ENCODE peak calls at places on chromosomes 3 and 15, in six cellular contexts. O is IMR-90, Y is neural progenitor cell, K is fibroblast of lung, Z is breast epithelium, I is psoas muscle. U is an unnamed sample.

GRCh38 chr3:14847613-14848541 is 29.1 kb downstream of the FGD5 start:
- DNase-seq in Z (no peak), O (no peak), I (peak; percentile 81), Y (peak; percentile 24), K (no peak), U (no peak)

GRCh38 chr3:140898340-140899180 is 43.1 kb upstream of the SLC25A36 start:
- DNase-seq in O (peak; percentile 87), Z (no peak), Y (peak; percentile 33), K (peak; percentile 93), I (no peak), U (no peak)

GRCh38 chr15:64843996-64844395 is 2.3 kb downstream of the PLEKHO2 start:
- DNase-seq in K (no peak), O (no peak), Z (no peak), I (no peak), Y (peak; percentile 1), U (no peak)

GRCh38 chr15:93060336-93061248 is 28.4 kb downstream of the RGMA start:
- DNase-seq in Z (no peak), K (no peak), I (peak; percentile 42), Y (peak; percentile 49), O (no peak), U (no peak)

GRCh38 chr15:25065876-25066275 is 111.1 kb downstream of the SNRPN start:
- DNase-seq in I (no peak), Y (no peak), Z (no peak), O (no peak), K (no peak), U (no peak)

GRCh38 chr15:78107471-78107870 is 15.1 kb downstream of the SH2D7 start:
- DNase-seq in I (no peak), Y (no peak), K (no peak), Z (no peak), O (no peak), U (no peak)

GRCh38 chr3:172341482-172342059 is 106.7 kb downstream of the GHSR start:
- DNase-seq in K (peak; percentile 73), O (peak; percentile 70), I (no peak), Z (no peak), Y (peak; percentile 69), U (no peak)

GRCh38 chr3:10460951-10461563 is 44.3 kb downstream of the ATP2B2 start:
- DNase-seq in K (no peak), O (no peak), Y (no peak), Z (no peak), I (no peak), U (no peak)

GRCh38 chr15:74543583-74543982 is 2.6 kb downstream of the ARID3B start:
- DNase-seq in Z (no peak), I (no peak), O (no peak), Y (no peak), K (no peak), U (no peak)

GRCh38 chr3:126106336-126107202 is 22.6 kb upstream of the SLC41A3 start:
- DNase-seq in I (no peak), Y (no peak), Z (peak; percentile 43), O (no peak), K (no peak), U (no peak)

GRCh38 chr3:48569808-48570450 is 6.3 kb upstream of the UCN2 start:
- DNase-seq in K (no peak), Z (no peak), O (no peak), I (no peak), Y (no peak), U (no peak)

GRCh38 chr3:14647976-14648955 is 3.3 kb upstream of the CCDC174 start:
- DNase-seq in Y (no peak), I (no peak), Z (no peak), K (no peak), O (no peak), U (no peak)

GRCh38 chr15:97085806-97086205 is 755.3 kb downstream of the NR2F2 start:
- DNase-seq in K (no peak), I (no peak), O (no peak), Z (no peak), Y (no peak), U (no peak)

DNA sequence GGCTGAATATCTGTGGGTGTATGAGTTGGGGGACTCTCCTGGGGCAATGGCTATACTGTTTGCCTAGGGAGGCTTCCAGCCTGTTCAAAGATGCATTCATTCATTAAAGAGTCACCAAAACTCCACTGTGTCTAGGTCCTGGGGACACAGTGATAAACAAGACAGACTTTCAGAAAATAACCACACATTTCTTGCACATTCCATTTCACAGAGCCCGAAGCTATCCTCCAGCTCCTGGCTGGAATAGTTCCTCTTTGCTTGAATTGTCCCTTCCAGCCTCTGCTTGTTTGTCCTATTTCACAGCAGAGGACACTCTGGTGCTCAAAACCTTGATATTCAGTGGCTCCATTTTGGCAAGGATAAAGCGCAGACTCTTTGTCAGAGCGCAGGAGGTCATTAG is 61.7 kb upstream of the ITGA11 start:
- DNase-seq in I (no peak), K (no peak), O (no peak), Z (no peak), Y (no peak), U (no peak)
- H3K4me1 ChIP-seq in I (no peaks in the 10 kb centered on the region), K (no peaks in the 10 kb centered on the region), O (peaks cover 3% of the 10 kb centered on the region), Z (no peaks in the 10 kb centered on the region), Y (no peaks in the 10 kb centered on the region), U (no peaks in the 10 kb centered on the region)

DNA sequence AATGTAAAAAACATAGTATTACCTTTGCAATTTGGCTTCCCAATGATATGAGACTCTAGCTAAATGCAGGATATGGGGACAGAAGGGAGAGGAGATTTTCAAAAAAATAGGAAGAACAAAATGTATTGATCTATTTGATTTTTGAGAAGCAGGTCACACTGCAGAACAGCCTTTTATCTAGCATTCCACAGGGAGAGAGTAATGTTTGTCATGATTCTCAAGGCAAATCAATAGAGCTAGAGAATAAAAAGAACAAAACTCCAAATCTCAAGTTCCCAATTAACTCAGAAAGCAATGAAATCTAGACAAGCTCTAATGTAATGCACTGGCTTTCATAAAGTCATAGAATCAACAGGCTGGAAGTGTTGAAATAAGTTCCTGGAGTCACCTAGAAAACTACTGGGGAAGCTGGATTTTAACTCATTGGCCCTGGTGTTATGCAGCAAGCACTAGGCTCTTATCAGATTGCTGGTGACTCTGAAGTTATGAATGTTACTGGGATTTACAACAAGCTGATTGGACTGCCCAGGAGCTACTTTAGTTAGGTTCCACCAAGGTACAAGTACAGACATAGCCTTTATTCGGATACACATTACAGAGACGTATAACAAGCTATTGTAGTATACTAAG is 442.8 kb downstream of the FGF12 start:
- DNase-seq in Z (no peak), Y (no peak), O (no peak), K (no peak), I (no peak), U (no peak)
- TF ChIP-seq CTCF in Z (no peak), Y (no peak), O (no peak), K (no peak), I (no peak), U (no peak)

DNA sequence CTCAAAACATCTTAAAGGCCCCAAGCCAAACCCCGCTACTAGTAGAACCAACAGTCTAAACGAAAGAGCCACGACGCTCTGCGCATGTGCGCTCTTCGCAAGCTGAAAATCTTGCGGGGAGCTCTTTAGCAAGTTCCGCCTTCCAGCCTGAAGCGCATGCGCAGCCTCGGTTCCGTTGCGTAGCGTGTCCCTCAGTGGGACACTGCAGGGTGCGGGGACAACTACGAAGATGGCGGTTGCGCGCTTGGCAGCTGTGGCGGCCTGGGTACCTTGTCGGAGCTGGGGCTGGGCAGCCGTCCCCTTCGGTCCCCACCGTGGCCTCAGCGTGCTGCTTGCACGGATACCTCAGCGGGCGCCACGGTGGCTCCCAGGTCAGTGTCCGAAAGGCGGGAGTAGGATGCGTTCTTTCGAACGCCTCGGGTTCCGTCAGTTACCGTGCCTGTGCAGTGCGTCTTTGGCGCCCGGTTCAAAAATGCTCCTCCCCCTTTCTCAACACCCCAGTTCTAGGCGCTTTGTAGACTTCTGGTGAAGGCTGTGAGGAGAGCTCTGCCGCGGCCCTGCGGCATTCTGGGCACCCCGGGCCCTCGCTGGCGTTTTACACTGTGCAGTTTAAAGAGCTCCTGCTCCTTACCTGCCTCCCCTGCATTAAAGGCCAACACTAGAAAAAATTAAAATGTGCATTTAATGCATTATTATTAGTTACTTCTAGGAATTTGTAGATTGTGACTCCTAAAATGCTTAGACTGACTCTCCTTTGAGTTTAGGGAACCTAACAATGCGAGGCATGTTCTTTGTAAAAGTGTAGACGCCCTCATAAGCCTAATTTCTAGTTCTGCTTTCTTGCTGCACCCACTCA is at the start of gene ABHD10:
- DNase-seq in Z (peak; percentile 92), Y (peak; percentile 97), O (peak; percentile 98), K (peak; percentile 98), I (peak; percentile 99), U (peak; percentile 98)
- H3K4me3 ChIP-seq in Z (peak within 1 kb of the TSS; percentile 70), Y (peak within 1 kb of the TSS; percentile 79), O (peak within 1 kb of the TSS; percentile 80), K (peak within 1 kb of the TSS; percentile 79), I (peak within 1 kb of the TSS; percentile 89), U (peak within 1 kb of the TSS; percentile 89)

DNA sequence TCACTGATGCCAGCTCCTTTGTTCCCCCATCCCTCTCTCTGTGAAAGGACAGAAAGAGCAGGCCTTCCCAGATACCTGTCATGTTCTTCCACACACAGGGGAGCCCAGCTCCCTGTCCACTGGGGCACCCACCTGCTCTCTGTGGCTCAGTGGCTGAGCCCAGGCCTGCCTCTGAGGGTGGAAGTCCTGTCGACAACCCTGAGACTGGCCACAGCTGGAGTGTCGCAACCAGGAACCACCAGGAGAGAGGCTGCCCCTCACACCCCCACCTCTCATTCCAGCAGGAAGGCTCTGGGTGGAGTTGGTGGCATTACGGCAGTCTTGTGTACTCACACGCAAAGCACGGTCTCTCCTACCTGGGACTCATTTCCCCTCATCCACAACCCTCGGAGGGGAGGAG is 66.3 kb downstream of the MEGF11 start:
- DNase-seq in K (no peak), I (no peak), O (no peak), Y (no peak), Z (no peak), U (no peak)
- H3K4me1 ChIP-seq in K (no peaks in the 10 kb centered on the region), I (no peaks in the 10 kb centered on the region), O (no peaks in the 10 kb centered on the region), Y (peaks cover 34% of the 10 kb centered on the region), Z (no peaks in the 10 kb centered on the region), U (no peaks in the 10 kb centered on the region)

GRCh38 chr3:116939091-116939490 is 229.5 kb downstream of the TUSC7 start:
- DNase-seq in K (no peak), I (no peak), O (no peak), Z (no peak), Y (no peak), U (no peak)

GRCh38 chr3:116940719-116941118 is 231.1 kb downstream of the TUSC7 start:
- DNase-seq in K (no peak), O (no peak), Z (no peak), Y (no peak), I (no peak), U (no peak)

DNA sequence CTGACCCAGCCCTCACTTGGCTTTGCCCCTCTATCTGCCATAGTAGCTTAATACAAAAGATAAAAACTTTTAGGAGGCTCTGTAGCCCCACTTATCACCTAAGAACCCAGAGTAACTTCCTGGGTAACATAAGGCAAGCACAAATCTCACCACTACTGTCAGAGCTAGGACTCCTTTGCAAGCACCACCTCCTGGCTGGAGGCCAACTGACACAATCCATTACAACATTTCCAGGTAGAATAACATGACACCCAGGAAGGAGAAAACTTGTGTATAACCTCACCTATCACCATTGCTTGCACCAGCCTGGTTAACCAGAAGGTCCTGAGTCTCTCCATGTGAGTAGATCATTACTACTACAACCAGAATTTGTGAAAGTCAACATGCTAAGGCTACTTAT is 230.0 kb downstream of the TUSC7 start:
- DNase-seq in Y (no peak), Z (no peak), K (no peak), O (no peak), I (no peak), U (no peak)
- TF ChIP-seq CTCF in Y (no peak), Z (no peak), K (no peak), O (no peak), I (no peak), U (no peak)

GRCh38 chr15:26081758-26082068 is 218.6 kb upstream of the ATP10A start:
- DNase-seq in O (no peak), Z (no peak), K (no peak), I (no peak), Y (no peak), U (no peak)
- H3K4me3 ChIP-seq in O (no peak overlapping the region), Z (no peak overlapping the region), K (no peak overlapping the region), I (peak overlapping the region; percentile 78), Y (peak overlapping the region; percentile 45), U (peak overlapping the region; percentile 81)

U was measured in CD8-positive, alpha-beta T cell.